ENCODE peak calls at places on chromosomes 5 and 9, in five cellular contexts. H, G, F, B and X are unnamed samples.

GRCh38 chr9:6184749-6185645 is 30.6 kb upstream of the IL33 start:
- DNase-seq in H (peak; percentile 63), G (no peak), F (no peak), B (no peak), X (peak; percentile 46)

GRCh38 chr5:64836786-64837185 is 68.1 kb downstream of the CWC27 start:
- DNase-seq in H (no peak), G (no peak), F (no peak), B (no peak), X (no peak)

GRCh38 chr5:112697301-112697700 is 40.4 kb upstream of the APC start:
- DNase-seq in H (no peak), G (no peak), F (no peak), B (no peak), X (no peak)

GRCh38 chr9:4721736-4722135 is 19.3 kb downstream of the AK3 start:
- DNase-seq in H (no peak), G (no peak), F (no peak), B (no peak), X (no peak)

GRCh38 chr9:71608825-71609452 is 159.4 kb downstream of the CEMIP2 start:
- DNase-seq in H (no peak), G (no peak), F (no peak), B (no peak), X (no peak)

GRCh38 chr9:35658894-35659220 is 765 bp downstream of the CCDC107 start:
- DNase-seq in H (no peak), G (no peak), F (peak; percentile 47), B (no peak), X (peak; percentile 53)

GRCh38 chr5:165361143-165361542 is 1855.7 kb downstream of the MAT2B start:
- DNase-seq in H (no peak), G (no peak), F (no peak), B (no peak), X (no peak)

GRCh38 chr5:154349621-154350020 is 96.2 kb upstream of the SAP30L start:
- DNase-seq in H (no peak), G (no peak), F (no peak), B (no peak), X (no peak)

GRCh38 chr9:75170898-75171360 is 82.6 kb downstream of the OSTF1 start:
- DNase-seq in H (no peak), G (no peak), F (no peak), B (peak; percentile 9), X (no peak)

GRCh38 chr5:134547579-134547978 is 22.1 kb downstream of the JADE2 start:
- DNase-seq in H (peak; percentile 37), G (no peak), F (no peak), B (no peak), X (peak; percentile 59)

GRCh38 chr5:111016801-111017200 is 54.7 kb upstream of the TSLP start:
- DNase-seq in H (no peak), G (no peak), F (no peak), B (no peak), X (no peak)

GRCh38 chr5:111159845-111160244 is 64.3 kb upstream of the CAMK4 start:
- DNase-seq in H (no peak), G (no peak), F (no peak), B (no peak), X (no peak)

GRCh38 chr5:130955041-130955440 is 210.0 kb downstream of the HINT1 start:
- DNase-seq in H (no peak), G (no peak), F (no peak), B (no peak), X (no peak)

GRCh38 chr9:91127653-91128052 is 234.1 kb downstream of the AUH start:
- DNase-seq in H (no peak), G (no peak), F (no peak), B (no peak), X (no peak)

GRCh38 chr9:108885643-108886348 is 23.7 kb downstream of the ACTL7A start:
- DNase-seq in H (peak; percentile 67), G (no peak), F (peak; percentile 28), B (peak; percentile 79), X (no peak)

GRCh38 chr5:100518377-100518776 is 16.8 kb upstream of the FAM174A start:
- DNase-seq in H (no peak), G (no peak), F (no peak), B (no peak), X (no peak)

GRCh38 chr9:93235278-93235960 is 51.5 kb downstream of the WNK2 start:
- DNase-seq in H (no peak), G (no peak), F (no peak), B (no peak), X (no peak)

GRCh38 chr5:132251220-132251725 is 6.2 kb upstream of the PDLIM4 start:
- DNase-seq in H (no peak), G (no peak), F (peak; percentile 4), B (no peak), X (no peak)

GRCh38 chr5:112254303-112254702 is 164.8 kb downstream of the EPB41L4A start:
- DNase-seq in H (no peak), G (no peak), F (no peak), B (no peak), X (no peak)

GRCh38 chr9:108569624-108570023 is 286.2 kb downstream of the ACTL7B start:
- DNase-seq in H (no peak), G (no peak), F (no peak), B (no peak), X (no peak)

GRCh38 chr9:116337015-116337414 is 183.4 kb downstream of the PAPPA start:
- DNase-seq in H (no peak), G (no peak), F (no peak), B (no peak), X (no peak)

GRCh38 chr9:12696931-12697622 is 3.9 kb downstream of the TYRP1 start:
- DNase-seq in H (no peak), G (no peak), F (no peak), B (no peak), X (no peak)

GRCh38 chr5:74093501-74093993 is 467.6 kb downstream of the ARHGEF28 start:
- DNase-seq in H (no peak), G (no peak), F (peak; percentile 28), B (no peak), X (no peak)

GRCh38 chr5:35194636-35195471 is 35.4 kb downstream of the PRLR start:
- DNase-seq in H (no peak), G (no peak), F (peak; percentile 34), B (no peak), X (no peak)

GRCh38 chr5:5551499-5551898 is 129.0 kb downstream of the ICE1 start:
- DNase-seq in H (no peak), G (no peak), F (no peak), B (no peak), X (no peak)

GRCh38 chr5:57684299-57684702 is 201.7 kb upstream of the ACTBL2 start:
- DNase-seq in H (peak; percentile 44), G (no peak), F (no peak), B (no peak), X (no peak)

GRCh38 chr5:135534609-135535419 is 950 bp downstream of the NEUROG1 start:
- DNase-seq in H (no peak), G (no peak), F (no peak), B (no peak), X (no peak)

GRCh38 chr5:69083412-69083811 is 10.4 kb upstream of the SLC30A5 start:
- DNase-seq in H (no peak), G (no peak), F (peak; percentile 66), B (peak; percentile 45), X (no peak)

GRCh38 chr9:133979921-133980863 is 11.9 kb downstream of the VAV2 start:
- DNase-seq in H (no peak), G (no peak), F (no peak), B (no peak), X (no peak)

GRCh38 chr5:78985407-78986223 is 505 bp upstream of the ARSB start:
- DNase-seq in H (peak; percentile 71), G (no peak), F (peak; percentile 45), B (no peak), X (no peak)
- TF ChIP-seq POLR2A in H (no peak), G (no peak), F (no peak), B (no peak), X (no peak)

DNA sequence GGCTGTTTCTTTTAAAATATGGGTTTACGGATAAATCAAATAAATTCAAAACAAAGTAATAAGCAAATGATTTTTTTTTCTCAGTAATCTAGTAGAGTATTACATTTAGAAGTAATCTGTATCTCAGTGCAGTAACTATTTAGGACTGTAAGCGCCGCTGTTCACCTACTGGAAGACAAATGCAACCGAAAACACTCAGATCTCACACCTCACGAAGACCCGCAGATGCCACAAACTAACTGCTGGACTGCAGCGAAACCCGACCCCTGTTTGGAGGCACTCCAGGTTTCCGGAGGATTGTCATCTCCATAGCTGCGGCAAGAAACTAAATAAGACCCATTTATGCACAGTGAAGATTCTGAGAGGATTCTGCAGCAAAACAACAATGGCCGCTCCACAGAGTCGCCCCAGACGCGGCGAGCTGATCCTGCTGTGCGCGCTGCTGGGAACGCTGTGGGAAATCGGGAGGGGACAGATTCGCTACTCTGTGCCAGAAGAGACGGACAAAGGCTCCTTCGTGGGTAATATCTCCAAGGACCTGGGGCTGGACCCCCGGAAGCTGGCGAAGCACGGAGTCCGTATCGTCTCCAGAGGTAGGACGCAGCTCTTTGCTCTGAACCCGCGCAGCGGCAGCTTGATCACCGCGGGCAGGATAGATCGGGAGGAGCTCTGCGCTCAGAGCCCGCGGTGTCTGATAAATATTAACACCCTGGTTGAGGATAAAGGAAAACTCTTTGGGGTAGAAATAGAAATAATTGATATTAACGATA is at the start of gene PCDHGA8:
- DNase-seq in H (no peak), G (no peak), F (no peak), B (no peak), X (no peak)
- H3K9me3 ChIP-seq in H (peaks cover 2% of the 10 kb centered on the region), G (peaks cover 74% of the 10 kb centered on the region), F (peaks cover 63% of the 10 kb centered on the region), B (no peaks in the 10 kb centered on the region), X (peaks cover 82% of the 10 kb centered on the region)

DNA sequence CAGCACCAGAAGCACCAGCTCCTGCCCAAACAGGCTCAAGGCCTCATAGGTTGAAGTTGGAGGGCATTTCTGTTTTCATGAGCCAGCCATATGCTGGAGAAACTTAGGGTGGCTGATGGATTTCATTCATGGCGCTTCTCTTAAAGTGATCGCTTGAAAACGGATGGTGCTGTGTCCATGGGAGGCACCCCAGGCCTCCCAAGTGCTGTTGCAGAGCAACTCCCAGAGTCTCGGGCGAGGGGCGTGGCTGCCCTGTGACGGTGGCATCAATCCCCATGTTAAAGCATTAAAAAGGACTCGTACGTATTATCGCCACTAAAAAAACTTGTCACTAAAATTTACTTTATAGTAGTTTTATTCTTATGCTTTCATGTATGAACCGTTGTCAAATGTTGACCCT is 128.3 kb downstream of the MRPL36 start:
- DNase-seq in H (no peak), G (no peak), F (no peak), B (no peak), X (no peak)
- H3K27me3 ChIP-seq in H (peaks cover 19% of the 10 kb centered on the region), G (no peaks in the 10 kb centered on the region), F (peaks cover 84% of the 10 kb centered on the region), B (peaks cover 52% of the 10 kb centered on the region), X (peaks cover 11% of the 10 kb centered on the region)

DNA sequence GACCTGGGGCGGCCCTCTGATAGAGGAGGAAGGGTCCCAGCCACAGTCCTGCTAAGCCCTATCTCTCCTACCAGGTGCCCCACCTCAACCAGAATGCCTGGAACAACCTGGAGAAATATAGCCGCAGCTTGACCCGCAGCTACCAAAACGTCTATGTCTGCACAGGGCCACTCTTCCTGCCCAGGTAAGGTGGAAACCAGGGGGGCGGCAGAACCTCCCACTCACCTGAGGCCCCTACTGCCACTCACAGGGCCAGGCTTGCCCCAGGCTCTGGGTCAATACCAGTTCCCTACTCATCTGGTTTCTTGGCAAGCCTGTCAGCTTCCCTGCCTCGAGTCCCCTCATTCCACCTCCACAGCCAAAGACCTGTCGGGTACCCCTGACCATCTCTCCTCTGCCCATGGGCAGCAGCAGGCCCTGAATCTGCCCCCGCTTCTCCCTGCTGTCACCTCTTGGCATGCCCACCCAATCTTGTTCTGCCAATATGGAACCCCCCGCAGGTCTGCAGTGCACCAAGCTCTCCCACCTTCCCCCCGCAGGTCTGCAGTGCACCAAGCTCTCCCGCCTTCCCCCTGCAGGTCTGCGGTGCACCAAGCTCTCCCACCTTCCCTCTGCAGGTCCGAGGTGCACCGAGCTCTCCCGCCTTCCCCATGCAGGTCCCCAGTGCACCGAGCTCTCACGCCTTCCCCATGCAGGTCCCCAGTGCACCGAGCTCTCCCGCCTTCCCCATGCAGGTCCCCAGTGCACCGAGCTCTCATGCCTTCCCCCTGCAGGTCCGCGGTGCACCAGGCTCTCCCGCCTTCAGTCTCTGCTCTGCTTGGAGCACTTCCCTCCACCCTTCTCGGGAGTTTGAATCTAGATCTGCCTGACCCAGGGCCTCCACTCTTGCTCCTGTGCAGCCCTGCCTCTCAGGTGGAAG is 2.6 kb downstream of the ENDOG start:
- DNase-seq in H (no peak), G (peak; percentile 94), F (no peak), B (no peak), X (no peak)
- TF ChIP-seq POLR2A in H (no peak), G (no peak), F (no peak), B (peak; percentile 36), X (no peak)